ENCODE peak calls at places on chromosomes 3 and 15, in four cellular contexts. K is midbrain, X is hepatocyte, F is kidney epithelial cell. R is an unnamed sample.

GRCh38 chr3:134282659-134283047 is 32.0 kb upstream of the RYK start:
- DNase-seq in K (no peak), X (peak; percentile 37), F (no peak), R (no peak)

GRCh38 chr15:62706361-62706760 is 336.2 kb upstream of the TPM1 start:
- DNase-seq in K (no peak), X (no peak), F (no peak), R (no peak)

GRCh38 chr15:63015618-63016017 is 26.9 kb upstream of the TPM1 start:
- DNase-seq in K (no peak), X (no peak), F (peak; percentile 50), R (no peak)

GRCh38 chr3:58521002-58521670 is 15.9 kb downstream of the ACOX2 start:
- DNase-seq in K (no peak), X (peak; percentile 44), F (no peak), R (no peak)

GRCh38 chr3:48597408-48597800 is 2.3 kb upstream of the COL7A1 start:
- DNase-seq in K (no peak), X (no peak), F (no peak), R (no peak)

GRCh38 chr3:194985031-194985578 is 285.9 kb downstream of the XXYLT1 start:
- DNase-seq in K (peak; percentile 17), X (peak; percentile 78), F (no peak), R (peak; percentile 51)

GRCh38 chr15:36024066-36024465 is 478.1 kb upstream of the DPH6 start:
- DNase-seq in K (no peak), X (no peak), F (no peak), R (no peak)

GRCh38 chr3:195160257-195160898 is 110.6 kb downstream of the XXYLT1 start:
- DNase-seq in K (no peak), X (peak; percentile 37), F (no peak), R (no peak)

GRCh38 chr3:11465744-11466611 is 177.7 kb downstream of the VGLL4 start:
- DNase-seq in K (peak; percentile 24), X (peak; percentile 70), F (no peak), R (no peak)

GRCh38 chr3:148184798-148185197 is 512.9 kb upstream of the AGTR1 start:
- DNase-seq in K (no peak), X (no peak), F (no peak), R (no peak)

GRCh38 chr3:120601554-120601953 is 5.4 kb downstream of the NDUFB4 start:
- DNase-seq in K (no peak), X (no peak), F (no peak), R (no peak)

GRCh38 chr3:170553788-170554620 is 31.9 kb downstream of the SLC7A14 start:
- DNase-seq in K (no peak), X (no peak), F (no peak), R (no peak)

GRCh38 chr15:67383903-67384302 is 129.3 kb downstream of the IQCH start:
- DNase-seq in K (no peak), X (no peak), F (no peak), R (no peak)

GRCh38 chr15:58870451-58870850 is 63.0 kb downstream of the SLTM start:
- DNase-seq in K (no peak), X (no peak), F (no peak), R (no peak)

GRCh38 chr15:23750776-23751175 is 63.7 kb upstream of the NDN start:
- DNase-seq in K (no peak), X (no peak), F (no peak), R (no peak)

GRCh38 chr3:36944012-36944640 is 728 bp downstream of the TRANK1 start:
- DNase-seq in K (peak; percentile 66), X (peak; percentile 76), F (no peak), R (peak; percentile 60)

GRCh38 chr15:85858586-85859375 is 64.1 kb upstream of the KLHL25 start:
- DNase-seq in K (peak; percentile 59), X (peak; percentile 87), F (no peak), R (no peak)

GRCh38 chr3:32996046-32996754 is 44.8 kb downstream of the CCR4 start:
- DNase-seq in K (no peak), X (no peak), F (no peak), R (no peak)

GRCh38 chr15:48559270-48559669 is 86.2 kb downstream of the FBN1 start:
- DNase-seq in K (no peak), X (peak; percentile 52), F (peak; percentile 21), R (no peak)

GRCh38 chr15:95499397-95499796 is 831.1 kb upstream of the NR2F2 start:
- DNase-seq in K (no peak), X (no peak), F (no peak), R (no peak)

GRCh38 chr15:32774022-32774421 is 56.2 kb downstream of the GREM1 start:
- DNase-seq in K (no peak), X (no peak), F (peak; percentile 51), R (no peak)

GRCh38 chr3:134713673-134714072 is 62.9 kb upstream of the KY start:
- DNase-seq in K (no peak), X (no peak), F (no peak), R (no peak)

GRCh38 chr3:140628606-140629005 is 49.3 kb upstream of the TRIM42 start:
- DNase-seq in K (no peak), X (no peak), F (no peak), R (no peak)

GRCh38 chr15:63626955-63627354 is 29.8 kb downstream of the FBXL22 start:
- DNase-seq in K (no peak), X (no peak), F (no peak), R (no peak)

GRCh38 chr3:16482770-16483531 is 30.5 kb downstream of the RFTN1 start:
- DNase-seq in K (no peak), X (peak; percentile 40), F (no peak), R (no peak)

R was measured in frontal cortex.